ENCODE peak calls at places on chromosome 7, in ten cellular contexts. One of them, this sample, is unnamed.

GRCh38 chr7:102295346-102296178 is 8.9 kb downstream of the SH2B2 start:
- DNase-seq in endothelial cell: no peak
- DNase-seq in GF-D8: no peak
- DNase-seq in psoas muscle: no peak
- DNase-seq in activated naive CD8-positive, alpha-beta T cell treated with anti-CD3 and anti-CD28 coated beads, Interleukin-2, amount 50 U/mL, for 24 hours: no peak
- DNase-seq in hypothalamus: no peak
- DNase-seq in HuH-7.5: no peak
- DNase-seq in posterior vena cava: no peak
- DNase-seq in stimulated activated CD8-positive, alpha-beta memory T cell treated with anti-CD3 and anti-CD28 coated beads, Interleukin-4, amount 100 ng/mL, for 48 hours: no peak
- DNase-seq in GM20000: no peak
- DNase-seq in this sample: no peak

GRCh38 chr7:84490661-84491060 is 296.1 kb upstream of the SEMA3A start:
- DNase-seq in endothelial cell: no peak
- DNase-seq in GF-D8: no peak
- DNase-seq in psoas muscle: no peak
- DNase-seq in activated naive CD8-positive, alpha-beta T cell treated with anti-CD3 and anti-CD28 coated beads, Interleukin-2, amount 50 U/mL, for 24 hours: no peak
- DNase-seq in hypothalamus: no peak
- DNase-seq in HuH-7.5: no peak
- DNase-seq in posterior vena cava: no peak
- DNase-seq in stimulated activated CD8-positive, alpha-beta memory T cell treated with anti-CD3 and anti-CD28 coated beads, Interleukin-4, amount 100 ng/mL, for 48 hours: no peak
- DNase-seq in GM20000: no peak
- DNase-seq in this sample: no peak

GRCh38 chr7:8435597-8436243 is 2.3 kb downstream of the NXPH1 start:
- DNase-seq in endothelial cell: no peak
- DNase-seq in GF-D8: no peak
- DNase-seq in psoas muscle: no peak
- DNase-seq in activated naive CD8-positive, alpha-beta T cell treated with anti-CD3 and anti-CD28 coated beads, Interleukin-2, amount 50 U/mL, for 24 hours: no peak
- DNase-seq in hypothalamus: no peak
- DNase-seq in HuH-7.5: no peak
- DNase-seq in posterior vena cava: no peak
- DNase-seq in stimulated activated CD8-positive, alpha-beta memory T cell treated with anti-CD3 and anti-CD28 coated beads, Interleukin-4, amount 100 ng/mL, for 48 hours: no peak
- DNase-seq in GM20000: no peak
- DNase-seq in this sample: no peak

GRCh38 chr7:47739301-47739870 is 157.5 kb upstream of the TNS3 start:
- DNase-seq in endothelial cell: no peak
- DNase-seq in GF-D8: no peak
- DNase-seq in psoas muscle: no peak
- DNase-seq in activated naive CD8-positive, alpha-beta T cell treated with anti-CD3 and anti-CD28 coated beads, Interleukin-2, amount 50 U/mL, for 24 hours: no peak
- DNase-seq in hypothalamus: no peak
- DNase-seq in HuH-7.5: no peak
- DNase-seq in posterior vena cava: no peak
- DNase-seq in stimulated activated CD8-positive, alpha-beta memory T cell treated with anti-CD3 and anti-CD28 coated beads, Interleukin-4, amount 100 ng/mL, for 48 hours: no peak
- DNase-seq in GM20000: no peak
- DNase-seq in this sample: no peak

GRCh38 chr7:50644114-50644513 is 78.9 kb upstream of the DDC start:
- DNase-seq in endothelial cell: no peak
- DNase-seq in GF-D8: no peak
- DNase-seq in psoas muscle: no peak
- DNase-seq in activated naive CD8-positive, alpha-beta T cell treated with anti-CD3 and anti-CD28 coated beads, Interleukin-2, amount 50 U/mL, for 24 hours: no peak
- DNase-seq in hypothalamus: no peak
- DNase-seq in HuH-7.5: no peak
- DNase-seq in posterior vena cava: peak
- DNase-seq in stimulated activated CD8-positive, alpha-beta memory T cell treated with anti-CD3 and anti-CD28 coated beads, Interleukin-4, amount 100 ng/mL, for 48 hours: no peak
- DNase-seq in GM20000: no peak
- DNase-seq in this sample: no peak

GRCh38 chr7:74479066-74479781 is 25.5 kb downstream of the GTF2IRD1 start:
- DNase-seq in endothelial cell: no peak
- DNase-seq in GF-D8: no peak
- DNase-seq in psoas muscle: peak
- DNase-seq in activated naive CD8-positive, alpha-beta T cell treated with anti-CD3 and anti-CD28 coated beads, Interleukin-2, amount 50 U/mL, for 24 hours: no peak
- DNase-seq in hypothalamus: no peak
- DNase-seq in HuH-7.5: no peak
- DNase-seq in posterior vena cava: no peak
- DNase-seq in stimulated activated CD8-positive, alpha-beta memory T cell treated with anti-CD3 and anti-CD28 coated beads, Interleukin-4, amount 100 ng/mL, for 48 hours: no peak
- DNase-seq in GM20000: no peak
- DNase-seq in this sample: no peak

GRCh38 chr7:29917583-29917982 is 72.0 kb downstream of the SCRN1 start:
- DNase-seq in endothelial cell: no peak
- DNase-seq in GF-D8: no peak
- DNase-seq in psoas muscle: no peak
- DNase-seq in activated naive CD8-positive, alpha-beta T cell treated with anti-CD3 and anti-CD28 coated beads, Interleukin-2, amount 50 U/mL, for 24 hours: no peak
- DNase-seq in hypothalamus: no peak
- DNase-seq in HuH-7.5: no peak
- DNase-seq in posterior vena cava: no peak
- DNase-seq in stimulated activated CD8-positive, alpha-beta memory T cell treated with anti-CD3 and anti-CD28 coated beads, Interleukin-4, amount 100 ng/mL, for 48 hours: no peak
- DNase-seq in GM20000: no peak
- DNase-seq in this sample: no peak

GRCh38 chr7:117098457-117098856 is 145.2 kb downstream of the ST7 start:
- DNase-seq in endothelial cell: no peak
- DNase-seq in GF-D8: no peak
- DNase-seq in psoas muscle: no peak
- DNase-seq in activated naive CD8-positive, alpha-beta T cell treated with anti-CD3 and anti-CD28 coated beads, Interleukin-2, amount 50 U/mL, for 24 hours: no peak
- DNase-seq in hypothalamus: no peak
- DNase-seq in HuH-7.5: no peak
- DNase-seq in posterior vena cava: no peak
- DNase-seq in stimulated activated CD8-positive, alpha-beta memory T cell treated with anti-CD3 and anti-CD28 coated beads, Interleukin-4, amount 100 ng/mL, for 48 hours: no peak
- DNase-seq in GM20000: no peak
- DNase-seq in this sample: no peak

GRCh38 chr7:33623267-33623666 is 282.1 kb upstream of the BMPER start:
- DNase-seq in endothelial cell: no peak
- DNase-seq in GF-D8: no peak
- DNase-seq in psoas muscle: no peak
- DNase-seq in activated naive CD8-positive, alpha-beta T cell treated with anti-CD3 and anti-CD28 coated beads, Interleukin-2, amount 50 U/mL, for 24 hours: no peak
- DNase-seq in hypothalamus: no peak
- DNase-seq in HuH-7.5: no peak
- DNase-seq in posterior vena cava: no peak
- DNase-seq in stimulated activated CD8-positive, alpha-beta memory T cell treated with anti-CD3 and anti-CD28 coated beads, Interleukin-4, amount 100 ng/mL, for 48 hours: no peak
- DNase-seq in GM20000: no peak
- DNase-seq in this sample: no peak

GRCh38 chr7:1449501-1449900 is 9.8 kb downstream of the MICALL2 start:
- DNase-seq in endothelial cell: no peak
- DNase-seq in GF-D8: no peak
- DNase-seq in psoas muscle: no peak
- DNase-seq in activated naive CD8-positive, alpha-beta T cell treated with anti-CD3 and anti-CD28 coated beads, Interleukin-2, amount 50 U/mL, for 24 hours: no peak
- DNase-seq in hypothalamus: no peak
- DNase-seq in HuH-7.5: no peak
- DNase-seq in posterior vena cava: no peak
- DNase-seq in stimulated activated CD8-positive, alpha-beta memory T cell treated with anti-CD3 and anti-CD28 coated beads, Interleukin-4, amount 100 ng/mL, for 48 hours: no peak
- DNase-seq in GM20000: no peak
- DNase-seq in this sample: no peak

GRCh38 chr7:34463830-34464229 is 194.2 kb upstream of the NPSR1 start:
- DNase-seq in endothelial cell: no peak
- DNase-seq in GF-D8: no peak
- DNase-seq in psoas muscle: no peak
- DNase-seq in activated naive CD8-positive, alpha-beta T cell treated with anti-CD3 and anti-CD28 coated beads, Interleukin-2, amount 50 U/mL, for 24 hours: no peak
- DNase-seq in hypothalamus: no peak
- DNase-seq in HuH-7.5: no peak
- DNase-seq in posterior vena cava: no peak
- DNase-seq in stimulated activated CD8-positive, alpha-beta memory T cell treated with anti-CD3 and anti-CD28 coated beads, Interleukin-4, amount 100 ng/mL, for 48 hours: no peak
- DNase-seq in GM20000: no peak
- DNase-seq in this sample: no peak

GRCh38 chr7:124101173-124101768 is 68.4 kb upstream of the TMEM229A start:
- DNase-seq in endothelial cell: peak
- DNase-seq in GF-D8: no peak
- DNase-seq in psoas muscle: no peak
- DNase-seq in activated naive CD8-positive, alpha-beta T cell treated with anti-CD3 and anti-CD28 coated beads, Interleukin-2, amount 50 U/mL, for 24 hours: peak
- DNase-seq in hypothalamus: no peak
- DNase-seq in HuH-7.5: no peak
- DNase-seq in posterior vena cava: no peak
- DNase-seq in stimulated activated CD8-positive, alpha-beta memory T cell treated with anti-CD3 and anti-CD28 coated beads, Interleukin-4, amount 100 ng/mL, for 48 hours: peak
- DNase-seq in GM20000: peak
- DNase-seq in this sample: no peak

GRCh38 chr7:130286881-130287280 is 6.1 kb upstream of the CPA4 start:
- DNase-seq in endothelial cell: no peak
- DNase-seq in GF-D8: no peak
- DNase-seq in psoas muscle: no peak
- DNase-seq in activated naive CD8-positive, alpha-beta T cell treated with anti-CD3 and anti-CD28 coated beads, Interleukin-2, amount 50 U/mL, for 24 hours: no peak
- DNase-seq in hypothalamus: no peak
- DNase-seq in HuH-7.5: no peak
- DNase-seq in posterior vena cava: no peak
- DNase-seq in stimulated activated CD8-positive, alpha-beta memory T cell treated with anti-CD3 and anti-CD28 coated beads, Interleukin-4, amount 100 ng/mL, for 48 hours: no peak
- DNase-seq in GM20000: no peak
- DNase-seq in this sample: no peak

GRCh38 chr7:26100940-26101339 is 51.1 kb upstream of the NFE2L3 start:
- DNase-seq in endothelial cell: no peak
- DNase-seq in GF-D8: peak
- DNase-seq in psoas muscle: no peak
- DNase-seq in activated naive CD8-positive, alpha-beta T cell treated with anti-CD3 and anti-CD28 coated beads, Interleukin-2, amount 50 U/mL, for 24 hours: no peak
- DNase-seq in hypothalamus: no peak
- DNase-seq in HuH-7.5: no peak
- DNase-seq in posterior vena cava: no peak
- DNase-seq in stimulated activated CD8-positive, alpha-beta memory T cell treated with anti-CD3 and anti-CD28 coated beads, Interleukin-4, amount 100 ng/mL, for 48 hours: no peak
- DNase-seq in GM20000: no peak
- DNase-seq in this sample: no peak

GRCh38 chr7:14021069-14021468 is 31.6 kb upstream of the ETV1 start:
- DNase-seq in endothelial cell: no peak
- DNase-seq in GF-D8: no peak
- DNase-seq in psoas muscle: no peak
- DNase-seq in activated naive CD8-positive, alpha-beta T cell treated with anti-CD3 and anti-CD28 coated beads, Interleukin-2, amount 50 U/mL, for 24 hours: no peak
- DNase-seq in hypothalamus: no peak
- DNase-seq in HuH-7.5: no peak
- DNase-seq in posterior vena cava: no peak
- DNase-seq in stimulated activated CD8-positive, alpha-beta memory T cell treated with anti-CD3 and anti-CD28 coated beads, Interleukin-4, amount 100 ng/mL, for 48 hours: no peak
- DNase-seq in GM20000: no peak
- DNase-seq in this sample: no peak

GRCh38 chr7:38824948-38825347 is 84.0 kb downstream of the VPS41 start:
- DNase-seq in endothelial cell: no peak
- DNase-seq in GF-D8: no peak
- DNase-seq in psoas muscle: no peak
- DNase-seq in activated naive CD8-positive, alpha-beta T cell treated with anti-CD3 and anti-CD28 coated beads, Interleukin-2, amount 50 U/mL, for 24 hours: no peak
- DNase-seq in hypothalamus: no peak
- DNase-seq in HuH-7.5: no peak
- DNase-seq in posterior vena cava: no peak
- DNase-seq in stimulated activated CD8-positive, alpha-beta memory T cell treated with anti-CD3 and anti-CD28 coated beads, Interleukin-4, amount 100 ng/mL, for 48 hours: no peak
- DNase-seq in GM20000: no peak
- DNase-seq in this sample: no peak

GRCh38 chr7:100466830-100467605 is 3.0 kb upstream of the SPACDR start:
- DNase-seq in endothelial cell: no peak
- DNase-seq in GF-D8: no peak
- DNase-seq in psoas muscle: no peak
- DNase-seq in activated naive CD8-positive, alpha-beta T cell treated with anti-CD3 and anti-CD28 coated beads, Interleukin-2, amount 50 U/mL, for 24 hours: no peak
- DNase-seq in hypothalamus: no peak
- DNase-seq in HuH-7.5: no peak
- DNase-seq in posterior vena cava: no peak
- DNase-seq in stimulated activated CD8-positive, alpha-beta memory T cell treated with anti-CD3 and anti-CD28 coated beads, Interleukin-4, amount 100 ng/mL, for 48 hours: no peak
- DNase-seq in GM20000: no peak
- DNase-seq in this sample: no peak

GRCh38 chr7:131861620-131862346 is 305.4 kb upstream of the PODXL start:
- DNase-seq in endothelial cell: no peak
- DNase-seq in GF-D8: no peak
- DNase-seq in psoas muscle: no peak
- DNase-seq in activated naive CD8-positive, alpha-beta T cell treated with anti-CD3 and anti-CD28 coated beads, Interleukin-2, amount 50 U/mL, for 24 hours: no peak
- DNase-seq in hypothalamus: no peak
- DNase-seq in HuH-7.5: no peak
- DNase-seq in posterior vena cava: no peak
- DNase-seq in stimulated activated CD8-positive, alpha-beta memory T cell treated with anti-CD3 and anti-CD28 coated beads, Interleukin-4, amount 100 ng/mL, for 48 hours: no peak
- DNase-seq in GM20000: no peak
- DNase-seq in this sample: no peak

GRCh38 chr7:70787772-70788171 is 344.2 kb upstream of the GALNT17 start:
- DNase-seq in endothelial cell: no peak
- DNase-seq in GF-D8: no peak
- DNase-seq in psoas muscle: no peak
- DNase-seq in activated naive CD8-positive, alpha-beta T cell treated with anti-CD3 and anti-CD28 coated beads, Interleukin-2, amount 50 U/mL, for 24 hours: no peak
- DNase-seq in hypothalamus: no peak
- DNase-seq in HuH-7.5: no peak
- DNase-seq in posterior vena cava: no peak
- DNase-seq in stimulated activated CD8-positive, alpha-beta memory T cell treated with anti-CD3 and anti-CD28 coated beads, Interleukin-4, amount 100 ng/mL, for 48 hours: no peak
- DNase-seq in GM20000: no peak
- DNase-seq in this sample: no peak

GRCh38 chr7:85516675-85517074 is 329.8 kb upstream of the SEMA3D start:
- DNase-seq in endothelial cell: no peak
- DNase-seq in GF-D8: no peak
- DNase-seq in psoas muscle: no peak
- DNase-seq in activated naive CD8-positive, alpha-beta T cell treated with anti-CD3 and anti-CD28 coated beads, Interleukin-2, amount 50 U/mL, for 24 hours: no peak
- DNase-seq in hypothalamus: no peak
- DNase-seq in HuH-7.5: no peak
- DNase-seq in posterior vena cava: no peak
- DNase-seq in stimulated activated CD8-positive, alpha-beta memory T cell treated with anti-CD3 and anti-CD28 coated beads, Interleukin-4, amount 100 ng/mL, for 48 hours: no peak
- DNase-seq in GM20000: no peak
- DNase-seq in this sample: no peak

GRCh38 chr7:20279979-20280378 is 50.7 kb upstream of the ITGB8 start:
- DNase-seq in endothelial cell: no peak
- DNase-seq in GF-D8: no peak
- DNase-seq in psoas muscle: no peak
- DNase-seq in activated naive CD8-positive, alpha-beta T cell treated with anti-CD3 and anti-CD28 coated beads, Interleukin-2, amount 50 U/mL, for 24 hours: no peak
- DNase-seq in hypothalamus: no peak
- DNase-seq in HuH-7.5: no peak
- DNase-seq in posterior vena cava: no peak
- DNase-seq in stimulated activated CD8-positive, alpha-beta memory T cell treated with anti-CD3 and anti-CD28 coated beads, Interleukin-4, amount 100 ng/mL, for 48 hours: no peak
- DNase-seq in GM20000: no peak
- DNase-seq in this sample: no peak

GRCh38 chr7:157676456-157677255 is 339.9 kb downstream of the DNAJB6 start:
- DNase-seq in endothelial cell: no peak
- DNase-seq in GF-D8: no peak
- DNase-seq in psoas muscle: peak
- DNase-seq in activated naive CD8-positive, alpha-beta T cell treated with anti-CD3 and anti-CD28 coated beads, Interleukin-2, amount 50 U/mL, for 24 hours: no peak
- DNase-seq in hypothalamus: no peak
- DNase-seq in HuH-7.5: no peak
- DNase-seq in posterior vena cava: peak
- DNase-seq in stimulated activated CD8-positive, alpha-beta memory T cell treated with anti-CD3 and anti-CD28 coated beads, Interleukin-4, amount 100 ng/mL, for 48 hours: peak
- DNase-seq in GM20000: no peak
- DNase-seq in this sample: no peak

GRCh38 chr7:71900556-71900955 is 511.6 kb downstream of the CALN1 start:
- DNase-seq in endothelial cell: no peak
- DNase-seq in GF-D8: peak
- DNase-seq in psoas muscle: no peak
- DNase-seq in activated naive CD8-positive, alpha-beta T cell treated with anti-CD3 and anti-CD28 coated beads, Interleukin-2, amount 50 U/mL, for 24 hours: no peak
- DNase-seq in hypothalamus: no peak
- DNase-seq in HuH-7.5: no peak
- DNase-seq in posterior vena cava: no peak
- DNase-seq in stimulated activated CD8-positive, alpha-beta memory T cell treated with anti-CD3 and anti-CD28 coated beads, Interleukin-4, amount 100 ng/mL, for 48 hours: no peak
- DNase-seq in GM20000: no peak
- DNase-seq in this sample: no peak

GRCh38 chr7:100444311-100445278 is 8.3 kb upstream of the PPP1R35 start:
- DNase-seq in endothelial cell: peak
- DNase-seq in GF-D8: peak
- DNase-seq in psoas muscle: no peak
- DNase-seq in activated naive CD8-positive, alpha-beta T cell treated with anti-CD3 and anti-CD28 coated beads, Interleukin-2, amount 50 U/mL, for 24 hours: no peak
- DNase-seq in hypothalamus: no peak
- DNase-seq in HuH-7.5: peak
- DNase-seq in posterior vena cava: peak
- DNase-seq in stimulated activated CD8-positive, alpha-beta memory T cell treated with anti-CD3 and anti-CD28 coated beads, Interleukin-4, amount 100 ng/mL, for 48 hours: no peak
- DNase-seq in GM20000: peak
- DNase-seq in this sample: peak